ENCODE peak calls at places on chromosomes 11 and 22, in five cellular contexts. One of them, this sample, is unnamed. For H3K4me1, the result is how much of the 10 kb centered on the place peaks cover.

GRCh38 chr11:43578346-43579170 is 102.0 kb upstream of the HSD17B12 start:
- DNase-seq in HCT116: no peak
- DNase-seq in IMR-90: peak
- DNase-seq in GM23248: peak
- DNase-seq in mesendoderm: no peak
- DNase-seq in this sample: peak

GRCh38 chr11:75223954-75224643 is 16.5 kb upstream of the TPBGL start:
- DNase-seq in GM23248: no peak
- DNase-seq in mesendoderm: peak
- DNase-seq in HCT116: no peak
- DNase-seq in IMR-90: no peak
- DNase-seq in this sample: no peak

GRCh38 chr11:124945826-124946225 is 8.2 kb upstream of the CCDC15 start:
- DNase-seq in IMR-90: no peak
- DNase-seq in HCT116: no peak
- DNase-seq in GM23248: no peak
- DNase-seq in mesendoderm: no peak
- DNase-seq in this sample: no peak

GRCh38 chr11:112694244-112694643 is 267.0 kb upstream of the NCAM1 start:
- DNase-seq in mesendoderm: no peak
- DNase-seq in GM23248: no peak
- DNase-seq in IMR-90: no peak
- DNase-seq in HCT116: no peak
- DNase-seq in this sample: no peak

GRCh38 chr11:27972432-27973170 is 135.4 kb downstream of the KIF18A start:
- DNase-seq in IMR-90: no peak
- DNase-seq in mesendoderm: no peak
- DNase-seq in HCT116: no peak
- DNase-seq in GM23248: no peak
- DNase-seq in this sample: no peak

GRCh38 chr11:29336727-29337212 is 680.1 kb downstream of the KCNA4 start:
- DNase-seq in mesendoderm: no peak
- DNase-seq in IMR-90: peak
- DNase-seq in GM23248: peak
- DNase-seq in HCT116: no peak
- DNase-seq in this sample: peak

GRCh38 chr22:39535302-39535805 is 2.8 kb upstream of the RPS19BP1 start:
- DNase-seq in mesendoderm: no peak
- DNase-seq in GM23248: no peak
- DNase-seq in IMR-90: no peak
- DNase-seq in HCT116: no peak
- DNase-seq in this sample: no peak

GRCh38 chr11:69381681-69382130 is 87.8 kb downstream of the MYEOV start:
- DNase-seq in GM23248: no peak
- DNase-seq in HCT116: no peak
- DNase-seq in mesendoderm: no peak
- DNase-seq in IMR-90: no peak
- DNase-seq in this sample: no peak

GRCh38 chr22:24565077-24565476 is 9.3 kb downstream of the SNRPD3 start:
- DNase-seq in HCT116: no peak
- DNase-seq in GM23248: no peak
- DNase-seq in IMR-90: no peak
- DNase-seq in mesendoderm: no peak
- DNase-seq in this sample: no peak

GRCh38 chr11:85718991-85719807 is 33.2 kb upstream of the CCDC89 start:
- DNase-seq in HCT116: peak
- DNase-seq in IMR-90: peak
- DNase-seq in GM23248: peak
- DNase-seq in mesendoderm: peak
- DNase-seq in this sample: peak

GRCh38 chr11:15711311-15711710 is 596.6 kb downstream of the INSC start:
- DNase-seq in HCT116: no peak
- DNase-seq in IMR-90: no peak
- DNase-seq in GM23248: no peak
- DNase-seq in mesendoderm: peak
- DNase-seq in this sample: no peak

GRCh38 chr22:28907311-28908008 is 24.1 kb downstream of the ZNRF3 start:
- DNase-seq in GM23248: no peak
- DNase-seq in HCT116: no peak
- DNase-seq in IMR-90: peak
- DNase-seq in mesendoderm: no peak
- DNase-seq in this sample: no peak

GRCh38 chr11:120771551-120772060 is 252.3 kb upstream of the TBCEL start:
- DNase-seq in IMR-90: no peak
- DNase-seq in GM23248: no peak
- DNase-seq in mesendoderm: no peak
- DNase-seq in HCT116: no peak
- DNase-seq in this sample: no peak

GRCh38 chr11:65016705-65017104 is 2.7 kb downstream of the ARL2 start:
- DNase-seq in IMR-90: no peak
- DNase-seq in HCT116: no peak
- DNase-seq in GM23248: no peak
- DNase-seq in mesendoderm: peak
- DNase-seq in this sample: no peak

GRCh38 chr11:129278586-129279319 is 86.6 kb upstream of the ARHGAP32 start:
- DNase-seq in GM23248: peak
- DNase-seq in IMR-90: no peak
- DNase-seq in mesendoderm: no peak
- DNase-seq in HCT116: no peak
- DNase-seq in this sample: peak

GRCh38 chr22:36334838-36335603 is 52.7 kb downstream of the MYH9 start:
- DNase-seq in IMR-90: peak
- DNase-seq in GM23248: peak
- DNase-seq in HCT116: no peak
- DNase-seq in mesendoderm: peak
- DNase-seq in this sample: peak

GRCh38 chr22:23899042-23899745 is 5.0 kb downstream of the MIF start:
- DNase-seq in IMR-90: no peak
- DNase-seq in GM23248: no peak
- DNase-seq in mesendoderm: no peak
- DNase-seq in HCT116: no peak
- DNase-seq in this sample: no peak

GRCh38 chr11:31974737-31975136 is 116.1 kb upstream of the RCN1 start:
- DNase-seq in GM23248: peak
- DNase-seq in mesendoderm: no peak
- DNase-seq in IMR-90: peak
- DNase-seq in HCT116: peak
- DNase-seq in this sample: peak

GRCh38 chr22:31662668-31663037 is 638 bp upstream of the PISD start:
- DNase-seq in HCT116: no peak
- DNase-seq in IMR-90: no peak
- DNase-seq in mesendoderm: no peak
- DNase-seq in GM23248: no peak
- DNase-seq in this sample: no peak

GRCh38 chr22:23718371-23719165 is 27.8 kb downstream of the RGL4 start:
- DNase-seq in GM23248: no peak
- DNase-seq in mesendoderm: no peak
- DNase-seq in IMR-90: no peak
- DNase-seq in HCT116: no peak
- DNase-seq in this sample: no peak

GRCh38 chr11:19571906-19572305 is 140.7 kb upstream of the NAV2 start:
- DNase-seq in GM23248: no peak
- DNase-seq in HCT116: no peak
- DNase-seq in IMR-90: no peak
- DNase-seq in mesendoderm: no peak
- DNase-seq in this sample: no peak

GRCh38 chr11:34379081-34379480 is 21.3 kb upstream of the ABTB2 start:
- DNase-seq in HCT116: no peak
- DNase-seq in mesendoderm: no peak
- DNase-seq in GM23248: peak
- DNase-seq in IMR-90: peak
- DNase-seq in this sample: no peak

GRCh38 chr22:23270212-23270733 is 90.0 kb downstream of the BCR start:
- DNase-seq in mesendoderm: peak
- DNase-seq in IMR-90: peak
- DNase-seq in HCT116: no peak
- DNase-seq in GM23248: no peak
- DNase-seq in this sample: no peak

GRCh38 chr11:7638710-7639642 is 34.3 kb downstream of the CYB5R2 start:
- DNase-seq in mesendoderm: no peak
- DNase-seq in GM23248: no peak
- DNase-seq in IMR-90: no peak
- DNase-seq in HCT116: no peak
- DNase-seq in this sample: no peak

GRCh38 chr22:44337658-44338004 is 24.9 kb upstream of the SHISAL1 start:
- DNase-seq in IMR-90: peak
- DNase-seq in mesendoderm: peak
- DNase-seq in HCT116: no peak
- DNase-seq in GM23248: peak
- DNase-seq in this sample: peak

GRCh38 chr22:21865041-21865440 is 2.4 kb downstream of the MAPK1 start:
- DNase-seq in IMR-90: peak
- DNase-seq in HCT116: no peak
- DNase-seq in mesendoderm: peak
- DNase-seq in GM23248: peak
- DNase-seq in this sample: peak

DNA sequence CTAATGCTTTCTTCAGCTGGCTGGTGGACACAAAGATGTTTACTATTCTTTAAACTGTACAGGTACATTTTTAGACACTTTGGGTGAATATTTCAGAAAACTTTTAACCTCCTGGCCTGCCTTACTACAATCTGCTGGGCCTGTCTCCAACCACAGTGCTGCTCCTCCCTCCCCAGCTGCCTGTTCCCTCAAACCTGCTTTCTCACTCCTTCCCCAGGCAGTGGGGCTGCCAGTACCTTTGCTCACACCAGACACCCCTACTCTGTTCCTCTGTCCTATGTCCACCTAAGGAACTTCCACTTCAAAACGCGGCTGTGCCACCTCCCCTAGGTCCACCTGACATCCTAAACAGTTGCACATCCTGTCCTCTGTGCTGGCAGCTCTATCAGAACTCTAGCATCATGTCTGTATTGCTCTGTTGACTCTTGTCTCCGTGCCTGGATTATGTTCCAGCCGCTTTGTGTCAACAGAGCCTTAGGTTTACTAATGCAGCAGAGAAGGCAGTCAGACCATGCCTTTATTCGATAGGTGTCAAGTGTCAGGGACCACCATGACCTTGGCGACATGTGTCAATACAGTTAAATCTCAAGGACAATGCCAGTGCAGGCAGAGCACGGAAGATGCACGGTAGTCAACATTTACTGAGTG is 13.4 kb downstream of the ZP1 start:
- DNase-seq in HCT116: no peak
- DNase-seq in IMR-90: no peak
- DNase-seq in mesendoderm: no peak
- DNase-seq in GM23248: no peak
- DNase-seq in this sample: no peak
- H3K9ac ChIP-seq in HCT116: no peak
- H3K9ac ChIP-seq in IMR-90: no peak
- H3K9ac ChIP-seq in mesendoderm: no peak
- H3K9ac ChIP-seq in GM23248: no peak
- H3K9ac ChIP-seq in this sample: no peak

DNA sequence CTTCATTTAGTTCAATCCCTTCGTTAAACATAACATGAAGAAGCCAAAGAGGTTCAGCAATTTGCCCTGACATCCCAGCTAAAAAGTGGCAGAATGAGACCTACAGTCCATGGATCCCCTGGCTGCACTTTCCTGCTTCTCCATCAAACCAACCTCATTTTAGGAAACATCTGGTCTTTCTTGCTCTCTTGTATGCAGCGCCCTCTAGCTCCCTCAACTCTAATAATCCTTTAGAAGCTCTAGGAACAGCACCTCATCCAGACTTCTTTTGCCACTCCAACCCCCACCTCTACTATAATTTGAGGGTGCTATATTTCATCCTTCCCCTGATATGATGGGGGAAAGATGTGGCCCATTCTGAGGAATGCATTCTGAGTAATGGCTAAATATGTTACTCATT is 7.4 kb downstream of the CNTF start:
- DNase-seq in GM23248: peak
- DNase-seq in mesendoderm: peak
- DNase-seq in IMR-90: peak
- DNase-seq in HCT116: peak
- DNase-seq in this sample: peak
- H3K4me1 ChIP-seq in GM23248: under half
- H3K4me1 ChIP-seq in mesendoderm: under half
- H3K4me1 ChIP-seq in IMR-90: under half
- H3K4me1 ChIP-seq in HCT116: under half
- H3K4me1 ChIP-seq in this sample: under half

DNA sequence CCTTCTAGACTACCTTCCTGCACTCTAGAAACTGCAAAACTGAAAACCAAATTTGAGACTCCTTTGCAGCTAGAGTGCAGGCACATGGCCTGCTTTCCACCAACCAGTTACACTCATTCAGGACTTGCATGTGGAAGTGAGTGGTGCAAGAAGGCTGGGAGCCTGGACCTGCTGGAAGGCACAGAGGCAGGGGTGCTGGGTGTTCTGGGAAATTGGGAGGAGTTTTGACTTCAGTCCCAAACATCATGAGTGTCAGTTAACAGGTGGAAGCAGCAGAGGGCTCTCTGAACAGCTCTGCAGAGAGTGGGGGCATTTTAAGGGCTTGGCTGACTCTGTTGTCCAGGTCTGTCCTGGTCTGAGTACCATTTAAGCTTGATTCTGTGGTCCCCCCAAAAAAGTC is 49.3 kb upstream of the SYT13 start:
- DNase-seq in HCT116: peak
- DNase-seq in mesendoderm: peak
- DNase-seq in IMR-90: no peak
- DNase-seq in GM23248: no peak
- DNase-seq in this sample: no peak
- H3K9ac ChIP-seq in HCT116: no peak
- H3K9ac ChIP-seq in mesendoderm: no peak
- H3K9ac ChIP-seq in IMR-90: no peak
- H3K9ac ChIP-seq in GM23248: no peak
- H3K9ac ChIP-seq in this sample: no peak

GRCh38 chr11:67410984-67411784 is 4.3 kb upstream of the CARNS1 start:
- DNase-seq in HCT116: no peak
- DNase-seq in GM23248: no peak
- DNase-seq in mesendoderm: no peak
- DNase-seq in IMR-90: no peak
- DNase-seq in this sample: no peak
- H3K4me1 ChIP-seq in HCT116: under half
- H3K4me1 ChIP-seq in GM23248: under half
- H3K4me1 ChIP-seq in mesendoderm: under half
- H3K4me1 ChIP-seq in IMR-90: under half
- H3K4me1 ChIP-seq in this sample: under half

This sample was measured in adipocyte.